ENCODE peak calls at places on chromosomes 1 and 21, in seven cellular contexts. One of them, this sample, is unnamed.

GRCh38 chr1:31568895-31569655 is 7.2 kb upstream of the TINAGL1 start:
- DNase-seq in small intestine: no peak
- DNase-seq in mesenchymal stem cell: no peak
- DNase-seq in upper lobe of right lung: peak
- DNase-seq in aorta: no peak
- DNase-seq in IMR-90: no peak
- DNase-seq in neuronal stem cell: no peak
- DNase-seq in this sample: no peak

GRCh38 chr1:154253671-154254070 is 18.8 kb upstream of the HAX1 start:
- DNase-seq in small intestine: no peak
- DNase-seq in mesenchymal stem cell: no peak
- DNase-seq in upper lobe of right lung: no peak
- DNase-seq in aorta: no peak
- DNase-seq in IMR-90: peak
- DNase-seq in neuronal stem cell: no peak
- DNase-seq in this sample: no peak

GRCh38 chr1:46301406-46302090 is 1.9 kb downstream of the LRRC41 start:
- DNase-seq in small intestine: peak
- DNase-seq in mesenchymal stem cell: peak
- DNase-seq in upper lobe of right lung: peak
- DNase-seq in aorta: no peak
- DNase-seq in IMR-90: peak
- DNase-seq in neuronal stem cell: peak
- DNase-seq in this sample: no peak

GRCh38 chr1:161216945-161217712 is 2.0 kb downstream of the FCER1G start:
- DNase-seq in small intestine: no peak
- DNase-seq in mesenchymal stem cell: peak
- DNase-seq in upper lobe of right lung: no peak
- DNase-seq in aorta: peak
- DNase-seq in IMR-90: peak
- DNase-seq in neuronal stem cell: no peak
- DNase-seq in this sample: no peak

GRCh38 chr1:195529881-195530280 is 1078.4 kb downstream of the KCNT2 start:
- DNase-seq in small intestine: no peak
- DNase-seq in mesenchymal stem cell: no peak
- DNase-seq in upper lobe of right lung: no peak
- DNase-seq in aorta: no peak
- DNase-seq in IMR-90: no peak
- DNase-seq in neuronal stem cell: no peak
- DNase-seq in this sample: no peak

GRCh38 chr1:22241250-22241649 is 98.4 kb upstream of the WNT4 start:
- DNase-seq in small intestine: no peak
- DNase-seq in mesenchymal stem cell: no peak
- DNase-seq in upper lobe of right lung: no peak
- DNase-seq in aorta: no peak
- DNase-seq in IMR-90: no peak
- DNase-seq in neuronal stem cell: no peak
- DNase-seq in this sample: no peak

GRCh38 chr1:110876748-110877341 is 3.9 kb downstream of the CD53 start:
- DNase-seq in small intestine: no peak
- DNase-seq in mesenchymal stem cell: no peak
- DNase-seq in upper lobe of right lung: no peak
- DNase-seq in aorta: no peak
- DNase-seq in IMR-90: no peak
- DNase-seq in neuronal stem cell: no peak
- DNase-seq in this sample: no peak

GRCh38 chr21:44567481-44568171 is 5.9 kb upstream of the KRTAP10-4 start:
- DNase-seq in small intestine: no peak
- DNase-seq in mesenchymal stem cell: no peak
- DNase-seq in upper lobe of right lung: peak
- DNase-seq in aorta: no peak
- DNase-seq in IMR-90: no peak
- DNase-seq in neuronal stem cell: no peak
- DNase-seq in this sample: peak

GRCh38 chr1:37487619-37487984 is 13.2 kb downstream of the ZC3H12A start:
- DNase-seq in small intestine: no peak
- DNase-seq in mesenchymal stem cell: no peak
- DNase-seq in upper lobe of right lung: no peak
- DNase-seq in aorta: no peak
- DNase-seq in IMR-90: no peak
- DNase-seq in neuronal stem cell: no peak
- DNase-seq in this sample: no peak

GRCh38 chr1:37483785-37484184 is 9.4 kb downstream of the ZC3H12A start:
- DNase-seq in small intestine: no peak
- DNase-seq in mesenchymal stem cell: no peak
- DNase-seq in upper lobe of right lung: no peak
- DNase-seq in aorta: no peak
- DNase-seq in IMR-90: no peak
- DNase-seq in neuronal stem cell: no peak
- DNase-seq in this sample: no peak

GRCh38 chr1:37486680-37487618 is 12.6 kb downstream of the ZC3H12A start:
- DNase-seq in small intestine: peak
- DNase-seq in mesenchymal stem cell: peak
- DNase-seq in upper lobe of right lung: peak
- DNase-seq in aorta: peak
- DNase-seq in IMR-90: peak
- DNase-seq in neuronal stem cell: peak
- DNase-seq in this sample: no peak

GRCh38 chr1:37484325-37485051 is 10.1 kb downstream of the ZC3H12A start:
- DNase-seq in small intestine: no peak
- DNase-seq in mesenchymal stem cell: no peak
- DNase-seq in upper lobe of right lung: peak
- DNase-seq in aorta: no peak
- DNase-seq in IMR-90: no peak
- DNase-seq in neuronal stem cell: no peak
- DNase-seq in this sample: no peak

GRCh38 chr1:37485902-37486679 is 11.7 kb downstream of the ZC3H12A start:
- DNase-seq in small intestine: no peak
- DNase-seq in mesenchymal stem cell: no peak
- DNase-seq in upper lobe of right lung: no peak
- DNase-seq in aorta: no peak
- DNase-seq in IMR-90: no peak
- DNase-seq in neuronal stem cell: no peak
- DNase-seq in this sample: no peak
- H3K27ac ChIP-seq in small intestine: peak
- H3K27ac ChIP-seq in mesenchymal stem cell: no peak
- H3K27ac ChIP-seq in upper lobe of right lung: peak
- H3K27ac ChIP-seq in aorta: peak
- H3K27ac ChIP-seq in IMR-90: peak
- H3K27ac ChIP-seq in neuronal stem cell: no peak
- H3K27ac ChIP-seq in this sample: peak

GRCh38 chr1:100455478-100456072 is 82.4 kb upstream of the GPR88 start:
- DNase-seq in small intestine: no peak
- DNase-seq in mesenchymal stem cell: peak
- DNase-seq in upper lobe of right lung: no peak
- DNase-seq in aorta: no peak
- DNase-seq in IMR-90: peak
- DNase-seq in neuronal stem cell: no peak
- DNase-seq in this sample: no peak

GRCh38 chr1:100449477-100449876 is 88.5 kb upstream of the GPR88 start:
- DNase-seq in small intestine: no peak
- DNase-seq in mesenchymal stem cell: no peak
- DNase-seq in upper lobe of right lung: no peak
- DNase-seq in aorta: no peak
- DNase-seq in IMR-90: no peak
- DNase-seq in neuronal stem cell: no peak
- DNase-seq in this sample: no peak

GRCh38 chr1:100456880-100457279 is 81.1 kb upstream of the GPR88 start:
- DNase-seq in small intestine: no peak
- DNase-seq in mesenchymal stem cell: no peak
- DNase-seq in upper lobe of right lung: no peak
- DNase-seq in aorta: no peak
- DNase-seq in IMR-90: no peak
- DNase-seq in neuronal stem cell: no peak
- DNase-seq in this sample: no peak

GRCh38 chr1:100448371-100448770 is 89.6 kb upstream of the GPR88 start:
- DNase-seq in small intestine: peak
- DNase-seq in mesenchymal stem cell: no peak
- DNase-seq in upper lobe of right lung: no peak
- DNase-seq in aorta: no peak
- DNase-seq in IMR-90: no peak
- DNase-seq in neuronal stem cell: no peak
- DNase-seq in this sample: no peak

GRCh38 chr1:100452641-100453040 is 85.3 kb upstream of the GPR88 start:
- DNase-seq in small intestine: peak
- DNase-seq in mesenchymal stem cell: peak
- DNase-seq in upper lobe of right lung: no peak
- DNase-seq in aorta: no peak
- DNase-seq in IMR-90: peak
- DNase-seq in neuronal stem cell: no peak
- DNase-seq in this sample: no peak
- H3K27ac ChIP-seq in small intestine: no peak
- H3K27ac ChIP-seq in mesenchymal stem cell: no peak
- H3K27ac ChIP-seq in upper lobe of right lung: no peak
- H3K27ac ChIP-seq in aorta: no peak
- H3K27ac ChIP-seq in IMR-90: no peak
- H3K27ac ChIP-seq in neuronal stem cell: no peak
- H3K27ac ChIP-seq in this sample: no peak

DNA sequence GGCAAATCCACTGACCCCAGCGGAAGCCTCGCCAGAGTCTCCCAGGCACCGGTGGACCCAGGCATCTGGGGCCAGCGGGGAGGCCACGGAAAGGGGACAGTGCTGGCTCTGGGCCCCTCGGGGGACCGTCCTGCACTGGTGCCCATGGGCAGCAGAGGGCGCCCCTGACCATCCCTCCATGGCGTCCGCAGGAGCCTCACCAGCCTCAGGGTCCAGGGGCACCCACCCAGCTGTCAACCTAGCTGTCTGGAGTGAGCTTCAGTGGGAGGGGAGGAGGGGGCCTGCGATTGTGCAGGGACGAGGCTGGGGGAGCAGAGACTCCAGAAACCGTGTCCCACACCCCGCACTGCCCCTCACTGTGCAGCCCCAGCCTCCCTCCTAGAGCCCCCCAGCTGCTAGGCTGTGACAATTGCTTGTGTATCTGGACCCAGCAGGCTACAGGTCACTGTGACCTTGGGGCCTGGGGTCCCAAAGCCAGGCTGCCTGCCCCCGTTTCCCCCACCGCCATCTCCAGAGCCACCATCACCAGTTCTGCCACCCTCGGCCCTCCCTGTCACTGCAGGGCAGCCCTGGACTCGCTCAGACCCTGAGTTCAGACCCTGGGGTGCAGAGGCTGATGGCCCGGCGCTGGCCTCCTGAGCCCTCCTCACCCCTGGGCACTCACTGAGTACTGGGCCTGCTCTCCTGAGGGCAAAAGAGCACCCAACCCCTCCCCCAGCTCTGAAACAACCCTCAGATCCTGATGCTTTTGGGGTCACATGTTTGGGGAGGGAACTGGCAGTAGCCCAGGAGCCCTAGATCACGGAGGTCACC is 10.7 kb upstream of the COL6A1 start:
- DNase-seq in small intestine: no peak
- DNase-seq in mesenchymal stem cell: peak
- DNase-seq in upper lobe of right lung: peak
- DNase-seq in aorta: peak
- DNase-seq in IMR-90: peak
- DNase-seq in neuronal stem cell: no peak
- DNase-seq in this sample: peak
- H3K27ac ChIP-seq in small intestine: peak
- H3K27ac ChIP-seq in mesenchymal stem cell: no peak
- H3K27ac ChIP-seq in upper lobe of right lung: peak
- H3K27ac ChIP-seq in aorta: peak
- H3K27ac ChIP-seq in IMR-90: peak
- H3K27ac ChIP-seq in neuronal stem cell: no peak
- H3K27ac ChIP-seq in this sample: no peak

DNA sequence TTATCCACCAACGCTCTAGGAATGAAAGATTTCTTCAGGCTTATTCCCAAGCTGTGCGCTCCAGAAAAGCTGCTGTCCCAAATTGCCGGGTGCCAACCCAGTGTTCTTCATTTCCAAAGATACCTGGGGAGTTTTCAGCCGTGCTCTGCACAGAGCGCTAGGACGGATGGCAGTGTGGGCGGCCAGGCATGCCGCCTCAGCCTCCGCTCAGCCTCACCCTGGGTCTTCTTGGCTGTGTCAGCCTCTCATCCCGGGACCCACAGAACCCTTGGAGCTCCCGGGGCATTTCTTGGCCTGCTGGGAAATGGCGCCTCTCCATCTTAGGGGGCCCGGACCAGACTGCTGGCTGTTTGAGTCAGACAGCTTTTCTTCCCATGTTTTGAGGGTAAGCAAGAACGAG is 116.9 kb upstream of the SLC25A33 start:
- DNase-seq in small intestine: no peak
- DNase-seq in mesenchymal stem cell: no peak
- DNase-seq in upper lobe of right lung: no peak
- DNase-seq in aorta: no peak
- DNase-seq in IMR-90: no peak
- DNase-seq in neuronal stem cell: no peak
- DNase-seq in this sample: no peak
- H3K27ac ChIP-seq in small intestine: no peak
- H3K27ac ChIP-seq in mesenchymal stem cell: no peak
- H3K27ac ChIP-seq in upper lobe of right lung: no peak
- H3K27ac ChIP-seq in aorta: no peak
- H3K27ac ChIP-seq in IMR-90: no peak
- H3K27ac ChIP-seq in neuronal stem cell: no peak
- H3K27ac ChIP-seq in this sample: no peak

DNA sequence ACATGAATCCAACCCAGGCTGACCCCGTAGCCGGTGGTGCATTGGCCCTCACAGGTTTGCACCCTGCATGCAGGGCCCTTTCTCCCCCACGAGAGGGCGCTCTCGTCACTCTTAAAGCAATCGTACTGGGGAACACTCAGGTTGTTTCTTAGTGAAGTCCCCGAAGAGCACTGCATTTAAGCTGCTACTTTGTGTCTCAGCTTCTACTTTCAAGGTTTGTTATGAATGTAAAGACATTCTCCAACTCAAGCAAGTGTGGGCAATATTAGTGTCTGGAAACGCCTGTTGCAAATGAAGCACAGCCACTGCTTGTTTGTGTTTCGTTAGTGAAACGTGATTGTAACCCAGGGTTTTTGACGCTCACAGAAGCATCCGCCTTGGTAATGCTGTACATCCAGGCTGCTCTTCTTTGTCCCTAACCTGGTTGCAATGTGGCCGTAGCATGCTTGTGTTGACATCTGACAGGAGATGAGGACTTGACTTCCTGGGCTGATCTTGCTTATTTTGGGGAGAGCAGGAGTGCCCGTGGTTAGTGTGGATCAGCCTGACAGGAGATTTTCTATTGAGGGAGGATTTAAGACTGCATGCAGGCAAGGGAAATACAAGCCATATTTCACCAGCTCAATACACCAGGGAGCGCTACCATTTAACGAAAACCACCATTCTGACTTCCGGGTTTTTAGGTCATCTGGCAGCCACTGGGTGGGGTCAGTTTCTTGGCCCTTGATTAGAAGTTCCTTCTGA is 79.8 kb downstream of the ST6GALNAC3 start:
- DNase-seq in small intestine: peak
- DNase-seq in mesenchymal stem cell: peak
- DNase-seq in upper lobe of right lung: peak
- DNase-seq in aorta: peak
- DNase-seq in IMR-90: peak
- DNase-seq in neuronal stem cell: peak
- DNase-seq in this sample: no peak
- H3K27ac ChIP-seq in small intestine: peak
- H3K27ac ChIP-seq in mesenchymal stem cell: no peak
- H3K27ac ChIP-seq in upper lobe of right lung: peak
- H3K27ac ChIP-seq in aorta: peak
- H3K27ac ChIP-seq in IMR-90: no peak
- H3K27ac ChIP-seq in neuronal stem cell: peak
- H3K27ac ChIP-seq in this sample: no peak

GRCh38 chr1:108881369-108881768 is 4.6 kb downstream of the GPSM2 start:
- DNase-seq in small intestine: no peak
- DNase-seq in mesenchymal stem cell: peak
- DNase-seq in upper lobe of right lung: no peak
- DNase-seq in aorta: no peak
- DNase-seq in IMR-90: peak
- DNase-seq in neuronal stem cell: no peak
- DNase-seq in this sample: no peak
- H3K27ac ChIP-seq in small intestine: no peak
- H3K27ac ChIP-seq in mesenchymal stem cell: no peak
- H3K27ac ChIP-seq in upper lobe of right lung: no peak
- H3K27ac ChIP-seq in aorta: no peak
- H3K27ac ChIP-seq in IMR-90: no peak
- H3K27ac ChIP-seq in neuronal stem cell: no peak
- H3K27ac ChIP-seq in this sample: peak

This sample was measured in RWPE2.